ENCODE peak calls at places on chromosome 1, in five cellular contexts. One of them, this sample, is unnamed.

GRCh38 chr1:228238007-228238406 is 30.2 kb downstream of the OBSCN start:
- DNase-seq in endodermal cell: no peak
- DNase-seq in activated B cell treated with CpG ODN at 0.5 μM for 24 hours: no peak
- DNase-seq in uterus: no peak
- DNase-seq in tibial artery: no peak
- DNase-seq in this sample: no peak

GRCh38 chr1:9004731-9005708 is 21.2 kb downstream of the SLC2A7 start:
- DNase-seq in endodermal cell: peak
- DNase-seq in activated B cell treated with CpG ODN at 0.5 μM for 24 hours: peak
- DNase-seq in uterus: peak
- DNase-seq in tibial artery: peak
- DNase-seq in this sample: peak

GRCh38 chr1:204623365-204623893 is 62.1 kb downstream of the LRRN2 start:
- DNase-seq in endodermal cell: peak
- DNase-seq in activated B cell treated with CpG ODN at 0.5 μM for 24 hours: no peak
- DNase-seq in uterus: no peak
- DNase-seq in tibial artery: no peak
- DNase-seq in this sample: peak

GRCh38 chr1:91585982-91586381 is 85.3 kb downstream of the CDC7 start:
- DNase-seq in endodermal cell: peak
- DNase-seq in activated B cell treated with CpG ODN at 0.5 μM for 24 hours: no peak
- DNase-seq in uterus: no peak
- DNase-seq in tibial artery: no peak
- DNase-seq in this sample: no peak

GRCh38 chr1:43783671-43784205 is 76.4 kb downstream of the ST3GAL3 start:
- DNase-seq in endodermal cell: no peak
- DNase-seq in activated B cell treated with CpG ODN at 0.5 μM for 24 hours: no peak
- DNase-seq in uterus: no peak
- DNase-seq in tibial artery: no peak
- DNase-seq in this sample: no peak

GRCh38 chr1:38958967-38959366 is 17.3 kb upstream of the RHBDL2 start:
- DNase-seq in endodermal cell: no peak
- DNase-seq in activated B cell treated with CpG ODN at 0.5 μM for 24 hours: no peak
- DNase-seq in uterus: no peak
- DNase-seq in tibial artery: no peak
- DNase-seq in this sample: no peak

GRCh38 chr1:209808059-209808494 is 2.1 kb upstream of the IRF6 start:
- DNase-seq in endodermal cell: no peak
- DNase-seq in activated B cell treated with CpG ODN at 0.5 μM for 24 hours: no peak
- DNase-seq in uterus: no peak
- DNase-seq in tibial artery: no peak
- DNase-seq in this sample: peak

GRCh38 chr1:50702395-50702794 is 257.7 kb downstream of the FAF1 start:
- DNase-seq in endodermal cell: no peak
- DNase-seq in activated B cell treated with CpG ODN at 0.5 μM for 24 hours: no peak
- DNase-seq in uterus: no peak
- DNase-seq in tibial artery: no peak
- DNase-seq in this sample: no peak

GRCh38 chr1:31764307-31765040 is at the start of gene ADGRB2:
- DNase-seq in endodermal cell: peak
- DNase-seq in activated B cell treated with CpG ODN at 0.5 μM for 24 hours: peak
- DNase-seq in uterus: no peak
- DNase-seq in tibial artery: no peak
- DNase-seq in this sample: no peak

GRCh38 chr1:77825356-77825709 is 45.9 kb downstream of the MIGA1 start:
- DNase-seq in endodermal cell: peak
- DNase-seq in activated B cell treated with CpG ODN at 0.5 μM for 24 hours: no peak
- DNase-seq in uterus: peak
- DNase-seq in tibial artery: no peak
- DNase-seq in this sample: no peak